ENCODE peak calls at places on chromosomes 11 and 22, in four cellular contexts. F is GM12878, W is HepG2, I is K562. H is an unnamed sample.

GRCh38 chr22:20957691-20958440 is 9.2 kb upstream of the AIFM3 start:
- DNase-seq in W (no peak), F (no peak), I (no peak), H (no peak)

GRCh38 chr11:73168925-73169579 is 26.9 kb upstream of the FCHSD2 start:
- DNase-seq in I (no peak), W (peak; percentile 58), F (no peak), H (no peak)

GRCh38 chr11:63837027-63837688 is 1.8 kb upstream of the MARK2 start:
- DNase-seq in W (peak; percentile 77), I (peak; percentile 75), F (no peak), H (peak; percentile 78)

GRCh38 chr11:99015634-99016454 is 4.9 kb upstream of the CNTN5 start:
- DNase-seq in I (peak; percentile 44), W (peak; percentile 40), F (peak; percentile 19), H (peak; percentile 18)

GRCh38 chr11:90189011-90189410 is 33.8 kb downstream of the CHORDC1 start:
- DNase-seq in F (no peak), I (no peak), W (no peak), H (no peak)

GRCh38 chr11:94574193-94574961 is 7.2 kb downstream of the PIWIL4 start:
- DNase-seq in I (no peak), W (no peak), F (no peak), H (no peak)

GRCh38 chr11:3134218-3134621 is 30.9 kb downstream of the OSBPL5 start:
- DNase-seq in W (no peak), I (no peak), F (no peak), H (no peak)

GRCh38 chr11:72225411-72225951 is 914 bp downstream of the INPPL1 start:
- DNase-seq in W (no peak), I (no peak), F (no peak), H (no peak)

GRCh38 chr22:38871360-38872171 is 450 bp downstream of the CBX6 start:
- DNase-seq in F (no peak), I (no peak), W (no peak), H (no peak)

GRCh38 chr11:96189351-96189750 is 153.6 kb downstream of the MAML2 start:
- DNase-seq in W (no peak), F (no peak), I (no peak), H (no peak)

GRCh38 chr11:85595285-85595884 is 31.8 kb downstream of the DLG2 start:
- DNase-seq in I (peak; percentile 46), F (peak; percentile 3), W (peak; percentile 38), H (peak; percentile 31)

GRCh38 chr22:31083923-31084810 is 3.0 kb downstream of the SMTN start:
- DNase-seq in I (peak; percentile 38), F (no peak), W (no peak), H (no peak)

GRCh38 chr22:50189849-50190181 is 4.1 kb downstream of the TRABD start:
- DNase-seq in W (no peak), I (no peak), F (no peak), H (no peak)

GRCh38 chr11:2186669-2187266 is 15.2 kb upstream of the TH start:
- DNase-seq in F (no peak), W (peak; percentile 59), I (no peak), H (peak; percentile 59)

GRCh38 chr11:127627629-127628462 is 627.3 kb upstream of the KIRREL3 start:
- DNase-seq in W (no peak), F (no peak), I (no peak), H (no peak)

GRCh38 chr11:2777396-2777795 is 77.6 kb upstream of the KCNQ1OT1 start:
- DNase-seq in F (no peak), I (no peak), W (no peak), H (no peak)

GRCh38 chr11:104967493-104968364 is 645 bp downstream of the CASP4 start:
- DNase-seq in W (no peak), I (no peak), F (no peak), H (no peak)

GRCh38 chr11:68020575-68020974 is 9.9 kb upstream of the NDUFS8 start:
- DNase-seq in W (no peak), F (no peak), I (no peak), H (no peak)

GRCh38 chr11:86277741-86278140 is 24.3 kb upstream of the HIKESHI start:
- DNase-seq in I (no peak), F (no peak), W (no peak), H (no peak)

GRCh38 chr11:134322553-134322952 is 9.2 kb upstream of the GLB1L2 start:
- DNase-seq in I (no peak), W (no peak), F (no peak), H (no peak)

DNA sequence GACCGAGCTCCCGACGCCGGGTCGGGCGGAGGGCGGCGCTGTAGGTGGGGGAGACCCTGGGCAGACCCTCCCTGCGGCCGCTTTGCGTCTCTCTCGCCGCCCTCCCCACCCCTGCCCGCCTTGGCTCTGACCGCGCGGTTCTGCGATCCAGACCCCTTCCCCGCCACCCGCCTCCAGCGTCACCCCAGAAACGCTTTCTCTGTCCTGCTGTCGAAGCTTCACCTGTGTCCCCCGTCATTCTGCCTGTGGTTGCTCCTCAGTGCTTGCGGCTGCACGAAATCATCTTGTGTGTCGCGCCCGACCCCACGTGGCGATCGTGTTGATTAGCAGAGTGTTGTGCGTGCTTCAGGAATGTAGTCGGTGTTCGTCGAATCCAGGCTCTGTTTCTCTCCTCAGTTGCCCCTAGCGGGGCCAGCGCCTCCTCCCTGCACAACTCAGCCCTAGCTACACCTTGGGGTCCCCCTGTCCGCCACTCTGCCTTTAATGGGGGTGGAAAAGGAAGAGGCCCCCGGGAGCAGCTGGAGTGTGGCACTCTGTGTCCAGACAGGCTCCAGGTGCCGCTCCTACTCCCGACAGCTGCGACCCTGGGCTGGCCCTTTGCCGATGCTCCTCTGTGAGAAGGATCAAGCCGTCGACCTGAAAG is 851 bp downstream of the PTDSS2 start:
- DNase-seq in I (peak; percentile 60), F (no peak), W (peak; percentile 70), H (peak; percentile 55)
- TF ChIP-seq TARDBP in I (no peak), F (no peak), W (no peak), H (no peak)

DNA sequence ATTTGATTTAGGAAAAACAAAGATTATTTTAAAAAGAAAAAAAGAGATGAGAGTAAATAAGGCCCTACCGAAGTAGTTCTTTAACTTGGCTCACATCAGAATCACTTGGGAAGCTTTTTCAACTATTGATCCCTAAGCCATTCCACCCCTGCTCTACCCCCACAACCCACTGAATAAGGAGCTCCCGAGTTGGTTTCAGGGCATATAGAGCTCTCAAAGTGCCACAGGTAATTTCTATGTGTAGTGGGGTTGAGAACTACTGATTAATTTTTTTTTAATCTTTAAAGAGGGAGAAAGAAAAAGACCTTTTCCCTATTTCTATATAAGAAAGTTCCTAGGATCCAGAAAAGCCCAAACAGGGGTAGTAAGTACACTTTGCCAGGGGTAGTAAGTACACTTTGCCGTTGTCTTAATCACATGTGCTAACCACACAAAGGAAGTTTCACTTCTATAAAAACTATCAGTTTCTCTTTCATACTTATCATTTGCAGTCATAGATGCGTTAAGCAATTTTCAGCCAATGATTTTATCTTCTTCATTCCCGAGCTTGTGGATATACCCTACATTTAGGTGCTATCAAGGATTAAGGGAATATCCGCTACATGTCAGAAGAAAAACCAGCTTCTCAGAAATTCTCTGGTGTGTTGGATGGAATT is 108.4 kb upstream of the ZC3H12C start:
- DNase-seq in F (peak; percentile 67), W (no peak), I (no peak), H (no peak)
- TF ChIP-seq TARDBP in F (no peak), W (no peak), I (no peak), H (no peak)

GRCh38 chr22:24156146-24156914 is 25.0 kb upstream of the SUSD2 start:
- DNase-seq in F (no peak), I (no peak), W (no peak), H (peak; percentile 60)
- TF ChIP-seq TARDBP in F (no peak), I (no peak), W (no peak), H (no peak)

GRCh38 chr11:17746096-17746495 is 11.5 kb downstream of the KCNC1 start:
- DNase-seq in I (no peak), F (no peak), W (no peak), H (no peak)
- TF ChIP-seq TARDBP in I (no peak), F (no peak), W (no peak), H (no peak)

GRCh38 chr11:107427569-107428180 is 29.9 kb downstream of the CWF19L2 start:
- DNase-seq in F (no peak), W (peak; percentile 25), I (peak; percentile 9), H (no peak)
- TF ChIP-seq TARDBP in F (no peak), W (no peak), I (no peak), H (no peak)

GRCh38 chr11:44564198-44564597 is 1.3 kb upstream of the CD82 start:
- DNase-seq in F (no peak), W (no peak), I (no peak), H (no peak)

GRCh38 chr11:44565746-44566558 is 489 bp downstream of the CD82 start:
- DNase-seq in I (peak; percentile 3), W (no peak), F (no peak), H (no peak)

GRCh38 chr11:44565008-44565745 is at the start of gene CD82:
- DNase-seq in W (peak; percentile 78), I (peak; percentile 98), F (peak; percentile 84), H (peak; percentile 98)

GRCh38 chr11:44563716-44564115 is 1.7 kb upstream of the CD82 start:
- DNase-seq in W (no peak), F (no peak), I (no peak), H (no peak)

GRCh38 chr11:44564653-44565007 is 833 bp upstream of the CD82 start:
- DNase-seq in I (peak; percentile 27), F (no peak), W (no peak), H (no peak)
- TF ChIP-seq TARDBP in I (no peak), F (no peak), W (no peak), H (no peak)

DNA sequence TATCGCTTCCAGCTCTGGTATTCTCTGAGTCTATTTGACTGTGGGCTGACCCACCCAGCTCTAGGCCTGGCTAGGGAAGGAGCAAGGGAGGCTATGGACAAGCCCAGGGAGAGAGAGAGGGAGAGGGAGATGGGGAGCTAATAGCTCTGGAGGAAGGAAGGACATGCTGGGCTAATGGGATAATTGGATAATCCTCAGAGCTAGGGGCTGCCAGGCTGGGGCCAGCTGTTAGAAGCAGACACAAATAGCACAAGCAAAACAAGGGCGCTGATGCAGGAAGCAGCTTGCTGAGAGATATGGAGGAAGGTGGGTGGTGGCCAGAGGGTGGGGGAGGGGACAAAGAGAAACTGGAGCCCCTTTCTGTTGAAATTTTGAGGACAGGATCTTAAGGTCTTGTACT is 23.2 kb downstream of the ADORA2A start:
- DNase-seq in W (no peak), F (no peak), I (no peak), H (no peak)
- TF ChIP-seq TARDBP in W (no peak), F (no peak), I (no peak), H (no peak)

DNA sequence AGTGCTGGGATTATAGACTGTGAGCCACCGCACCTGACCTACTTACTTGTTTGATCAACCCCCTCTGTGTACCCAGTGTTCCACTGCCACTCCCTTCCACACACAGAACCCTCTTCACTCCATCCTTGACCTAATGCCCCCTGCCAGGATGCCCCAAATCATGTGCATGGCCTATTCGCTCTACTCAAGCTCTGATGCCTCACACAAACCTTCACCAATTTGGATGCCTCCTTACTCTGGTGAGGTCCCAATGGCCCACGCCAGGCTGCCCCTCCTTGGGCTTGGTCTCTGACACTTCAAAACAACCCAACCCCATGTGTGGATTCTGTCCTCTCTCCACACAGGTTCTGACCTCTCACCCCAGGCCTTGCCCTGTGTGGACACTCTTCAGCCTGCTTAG is 9.4 kb upstream of the PSMC3 start:
- DNase-seq in I (no peak), W (peak; percentile 73), F (no peak), H (no peak)
- TF ChIP-seq TARDBP in I (no peak), W (no peak), F (no peak), H (no peak)

DNA sequence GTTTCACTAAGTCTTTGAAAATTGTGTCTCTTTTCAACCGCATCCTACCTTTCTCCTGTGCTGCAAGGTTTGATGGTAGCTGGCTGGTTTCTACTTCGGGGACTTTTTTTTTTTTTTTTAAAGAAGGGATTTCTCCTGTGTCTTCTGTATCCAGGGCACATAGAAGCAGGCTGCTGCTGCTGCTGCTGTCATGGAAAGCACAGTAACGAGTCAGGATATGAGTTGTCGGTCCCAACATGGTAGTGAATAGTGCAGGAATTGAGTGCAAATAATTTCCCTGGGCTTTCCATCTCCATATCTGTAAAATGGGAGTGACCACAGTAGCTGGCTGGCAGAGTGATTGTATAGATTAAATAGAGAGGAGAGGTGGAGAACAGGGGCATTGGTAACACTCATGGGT is 118.3 kb upstream of the NAV2 start:
- DNase-seq in F (no peak), I (no peak), W (no peak), H (no peak)
- TF ChIP-seq TARDBP in F (no peak), I (no peak), W (no peak), H (no peak)

H was measured in HEK293T.